ENCODE peak calls at places on chromosome 19, in seven cellular contexts. L is CD8-positive, alpha-beta memory T cell; F is sigmoid colon; Q is astrocyte; K is mesenchymal stem cell; Y is IMR-90; B is uterus. V is an unnamed sample.

GRCh38 chr19:1104452-1105216 is 840 bp downstream of the GPX4 start:
- DNase-seq in F (peak; percentile 89), Y (peak; percentile 69), K (peak; percentile 84), B (peak; percentile 75), Q (peak; percentile 46), L (peak; percentile 76), V (peak; percentile 70)

GRCh38 chr19:46659151-46660007 is 1.6 kb downstream of the DACT3 start:
- DNase-seq in Q (no peak), K (peak; percentile 61), B (peak; percentile 64), L (no peak), F (peak; percentile 85), Y (no peak), V (no peak)

GRCh38 chr19:46732966-46733692 is 12.7 kb upstream of the FKRP start:
- DNase-seq in K (peak; percentile 76), L (no peak), Q (peak; percentile 72), F (no peak), Y (peak; percentile 44), B (no peak), V (no peak)

GRCh38 chr19:31675187-31675913 is 326.1 kb upstream of the TSHZ3 start:
- DNase-seq in F (no peak), K (peak; percentile 70), Y (peak; percentile 59), Q (peak; percentile 92), L (no peak), B (no peak), V (no peak)

GRCh38 chr19:45591004-45591637 is 6.5 kb upstream of the OPA3 start:
- DNase-seq in B (no peak), L (no peak), Y (peak; percentile 35), F (no peak), Q (no peak), K (no peak), V (peak; percentile 13)

GRCh38 chr19:37227996-37228395 is 10.0 kb downstream of the ZNF383 start:
- DNase-seq in L (no peak), F (no peak), Q (no peak), Y (no peak), B (no peak), K (no peak), V (no peak)

GRCh38 chr19:40191836-40192646 is 815 bp downstream of the MAP3K10 start:
- DNase-seq in F (peak; percentile 70), K (peak; percentile 30), L (no peak), B (peak; percentile 35), Y (peak; percentile 19), Q (no peak), V (peak; percentile 19)

GRCh38 chr19:33629826-33630375 is 8.1 kb downstream of the CHST8 start:
- DNase-seq in L (no peak), K (no peak), B (no peak), Q (no peak), F (no peak), Y (no peak), V (no peak)

GRCh38 chr19:3336680-3337523 is 29.5 kb upstream of the NFIC start:
- DNase-seq in Y (peak; percentile 48), F (peak; percentile 99), K (peak; percentile 85), L (no peak), B (peak; percentile 91), Q (no peak), V (no peak)

GRCh38 chr19:2602391-2603181 is 99.9 kb downstream of the GNG7 start:
- DNase-seq in F (peak; percentile 98), L (no peak), K (peak; percentile 84), Y (peak; percentile 81), Q (peak; percentile 96), B (peak; percentile 90), V (no peak)

GRCh38 chr19:28960586-28960985 is 252.4 kb downstream of the UQCRFS1 start:
- DNase-seq in L (no peak), K (no peak), Y (no peak), Q (no peak), B (no peak), F (no peak), V (no peak)

GRCh38 chr19:35153701-35154534 is 617 bp upstream of the FXYD5 start:
- DNase-seq in K (peak; percentile 64), Y (no peak), B (no peak), F (peak; percentile 71), L (peak; percentile 67), Q (no peak), V (peak; percentile 66)

GRCh38 chr19:19618384-19619051 is at the start of gene PBX4:
- DNase-seq in Q (peak; percentile 68), L (peak; percentile 99), Y (peak; percentile 82), B (peak; percentile 76), K (peak; percentile 87), F (peak; percentile 89), V (peak; percentile 99)

GRCh38 chr19:11242864-11243797 is 3.7 kb downstream of the ANGPTL8 start:
- DNase-seq in Y (peak; percentile 77), K (peak; percentile 85), L (peak; percentile 69), Q (peak; percentile 41), F (peak; percentile 97), B (peak; percentile 90), V (peak; percentile 75)

GRCh38 chr19:4144666-4145261 is 8.7 kb upstream of the CREB3L3 start:
- DNase-seq in Q (no peak), F (no peak), L (no peak), Y (peak; percentile 43), K (peak; percentile 45), B (no peak), V (no peak)

GRCh38 chr19:21851596-21852345 is 15.8 kb upstream of the ZNF43 start:
- DNase-seq in L (peak; percentile 89), K (peak; percentile 97), Y (peak; percentile 94), Q (peak; percentile 92), F (peak; percentile 98), B (peak; percentile 94), V (peak; percentile 79)

GRCh38 chr19:805600-806550 is 8.6 kb downstream of the PTBP1 start:
- DNase-seq in L (no peak), F (no peak), Q (no peak), K (no peak), B (no peak), Y (no peak), V (no peak)

GRCh38 chr19:31392514-31392913 is 43.3 kb upstream of the TSHZ3 start:
- DNase-seq in F (no peak), L (no peak), Y (no peak), B (no peak), K (no peak), Q (no peak), V (no peak)

GRCh38 chr19:56066152-56067023 is 54.7 kb downstream of the ZNF787 start:
- DNase-seq in Q (no peak), K (peak; percentile 50), Y (peak; percentile 19), F (peak; percentile 73), B (peak; percentile 63), L (peak; percentile 59), V (peak; percentile 52)

DNA sequence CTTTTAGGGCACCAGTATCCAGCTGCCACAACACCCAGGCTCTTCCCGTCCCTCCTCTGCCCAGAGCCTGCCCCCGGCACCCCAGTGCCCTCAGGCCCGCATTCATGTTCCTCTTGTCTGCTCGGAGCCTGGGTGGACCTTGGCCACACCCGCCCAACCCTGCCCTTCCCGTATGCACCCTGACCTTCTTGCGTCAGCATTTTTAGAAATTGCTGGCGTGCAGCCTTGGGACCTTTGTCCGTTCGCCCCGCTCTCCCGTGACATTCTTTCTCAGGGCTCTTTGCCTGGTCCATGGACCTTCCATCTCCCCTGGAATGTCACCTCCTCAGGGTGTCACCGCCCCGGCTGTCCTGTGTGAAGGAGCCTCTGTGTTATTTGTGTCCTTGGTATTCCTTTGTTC is 7.6 kb downstream of the NUCB1 start:
- DNase-seq in Y (no peak), Q (no peak), F (no peak), B (no peak), K (no peak), L (no peak), V (no peak)
- H3K27ac ChIP-seq in Y (no peak overlapping the region), Q (no peak overlapping the region), F (no peak overlapping the region), B (no peak overlapping the region), K (no peak overlapping the region), L (no peak overlapping the region), V (no peak overlapping the region)

DNA sequence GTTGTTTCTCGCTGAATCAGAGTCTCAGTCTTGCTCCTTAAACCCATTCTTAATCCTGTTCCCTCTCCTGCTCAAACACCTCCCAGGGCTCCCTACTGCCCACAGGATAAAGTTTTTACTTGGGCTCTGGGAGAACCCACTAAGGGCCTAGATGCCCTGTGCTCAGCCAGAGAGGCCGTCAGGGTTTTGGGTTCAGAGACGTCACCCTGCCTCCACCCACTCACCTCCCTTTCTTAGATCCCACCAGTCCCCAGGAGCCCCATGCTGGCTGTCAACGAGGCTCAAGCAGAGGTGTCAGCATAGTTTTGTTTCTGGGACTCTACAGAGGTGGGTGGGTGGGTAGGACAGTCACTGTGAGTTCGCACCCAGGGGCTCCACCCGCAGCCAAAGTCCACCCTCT is 15.5 kb upstream of the CYP4F2 start:
- DNase-seq in L (no peak), Y (no peak), F (no peak), B (no peak), Q (no peak), K (no peak), V (no peak)
- H3K9me3 ChIP-seq in L (peaks cover 4% of the 10 kb centered on the region), Y (peaks cover 2% of the 10 kb centered on the region), F (peaks cover 7% of the 10 kb centered on the region), B (no peaks in the 10 kb centered on the region), Q (peaks cover 2% of the 10 kb centered on the region), K (peaks cover 10% of the 10 kb centered on the region), V (peaks cover 11% of the 10 kb centered on the region)

DNA sequence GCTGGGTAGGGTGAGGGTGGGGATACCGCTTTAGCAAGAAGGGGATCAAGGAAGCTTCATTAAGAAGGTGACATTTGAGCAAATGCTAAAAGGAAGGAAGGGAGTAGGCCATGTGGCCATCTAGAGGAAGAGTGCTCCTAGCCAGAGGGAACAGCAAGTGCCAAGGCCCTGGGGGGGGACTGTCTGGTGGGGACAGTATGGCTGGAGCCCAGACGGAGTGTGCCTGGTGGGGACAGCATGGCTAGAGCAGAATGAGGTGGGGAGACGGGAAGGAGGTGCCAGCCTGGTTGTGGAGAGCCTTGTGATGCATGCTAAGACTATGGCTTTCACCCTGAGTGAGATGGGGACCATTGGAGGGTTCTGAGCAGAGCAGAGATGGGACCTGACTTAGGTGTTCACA is 2.1 kb upstream of the TGFB1 start:
- DNase-seq in B (no peak), L (no peak), Y (no peak), F (no peak), K (no peak), Q (no peak), V (no peak)
- H3K27ac ChIP-seq in B (no peak overlapping the region), L (no peak overlapping the region), Y (no peak overlapping the region), F (no peak overlapping the region), K (no peak overlapping the region), Q (no peak overlapping the region), V (peak overlapping the region; percentile 58)

GRCh38 chr19:43848821-43849220 is 21.7 kb downstream of the ZNF283 start:
- DNase-seq in Y (no peak), F (no peak), Q (no peak), K (no peak), B (no peak), L (no peak), V (no peak)
- H3K9me3 ChIP-seq in Y (peaks cover 61% of the 10 kb centered on the region), F (peaks cover 44% of the 10 kb centered on the region), Q (peaks cover 50% of the 10 kb centered on the region), K (peaks cover 91% of the 10 kb centered on the region), B (peaks cover 8% of the 10 kb centered on the region), L (peaks cover 58% of the 10 kb centered on the region), V (peaks cover 81% of the 10 kb centered on the region)

V was measured in CD4-positive, alpha-beta T cell.